ENCODE peak calls at places on chromosomes 12 and 14, in nine cellular contexts. P, G, U, X, L, C, O, S and F are unnamed samples. For H3K4me1, the result is how much of the 10 kb centered on the place peaks cover.

GRCh38 chr14:68856572-68856971 is 63.7 kb upstream of the ZFP36L1 start:
- DNase-seq in P (no peak), G (no peak), U (no peak), X (no peak), L (no peak), C (no peak), O (no peak), S (no peak), F (no peak)

GRCh38 chr14:93231129-93231979 is 24.3 kb downstream of the UBR7 start:
- DNase-seq in P (no peak), G (no peak), U (no peak), X (no peak), L (peak), C (no peak), O (no peak), S (no peak), F (peak)

GRCh38 chr12:116456683-116457082 is 102.5 kb upstream of the MAP1LC3B2 start:
- DNase-seq in P (no peak), G (no peak), U (no peak), X (no peak), L (no peak), C (no peak), O (peak), S (no peak), F (peak)

GRCh38 chr12:126858586-126858985 is 1408.4 kb upstream of the TMEM132C start:
- DNase-seq in P (no peak), G (no peak), U (no peak), X (no peak), L (no peak), C (no peak), O (no peak), S (no peak), F (no peak)

GRCh38 chr12:50984899-50985298 is 32.6 kb downstream of the HIGD1C start:
- DNase-seq in P (no peak), G (no peak), U (no peak), X (no peak), L (no peak), C (no peak), O (peak), S (no peak), F (no peak)

GRCh38 chr12:49552425-49552824 is 13.6 kb downstream of the KCNH3 start:
- DNase-seq in P (no peak), G (no peak), U (no peak), X (no peak), L (no peak), C (no peak), O (no peak), S (no peak), F (no peak)

GRCh38 chr12:123363743-123364531 is 710 bp downstream of the SBNO1 start:
- DNase-seq in P (peak), G (no peak), U (no peak), X (peak), L (peak), C (peak), O (no peak), S (peak), F (peak)

GRCh38 chr12:88934163-88934747 is 354.0 kb upstream of the KITLG start:
- DNase-seq in P (no peak), G (no peak), U (peak), X (no peak), L (no peak), C (no peak), O (no peak), S (no peak), F (no peak)

GRCh38 chr12:1047898-1048660 is 57.1 kb downstream of the ERC1 start:
- DNase-seq in P (no peak), G (no peak), U (no peak), X (no peak), L (no peak), C (no peak), O (no peak), S (no peak), F (no peak)

GRCh38 chr12:109650808-109651207 is 62.8 kb upstream of the FAM222A start:
- DNase-seq in P (no peak), G (no peak), U (no peak), X (no peak), L (no peak), C (no peak), O (no peak), S (no peak), F (no peak)

GRCh38 chr14:93975791-93976476 is 436 bp downstream of the ASB2 start:
- DNase-seq in P (no peak), G (no peak), U (no peak), X (no peak), L (no peak), C (no peak), O (no peak), S (no peak), F (no peak)

GRCh38 chr12:105024926-105025325 is 38.8 kb downstream of the NOPCHAP1 start:
- DNase-seq in P (no peak), G (no peak), U (no peak), X (no peak), L (no peak), C (no peak), O (peak), S (no peak), F (peak)

GRCh38 chr12:121248611-121249010 is 38.7 kb downstream of the P2RX4 start:
- DNase-seq in P (no peak), G (no peak), U (no peak), X (no peak), L (no peak), C (peak), O (no peak), S (no peak), F (no peak)

GRCh38 chr12:112018571-112019237 is 5.5 kb downstream of the ERP29 start:
- DNase-seq in P (no peak), G (no peak), U (no peak), X (no peak), L (no peak), C (no peak), O (peak), S (no peak), F (no peak)

GRCh38 chr12:27468241-27468640 is 21.7 kb downstream of the SMCO2 start:
- DNase-seq in P (no peak), G (no peak), U (no peak), X (no peak), L (no peak), C (no peak), O (no peak), S (no peak), F (no peak)

GRCh38 chr12:58204086-58204485 is 262.7 kb downstream of the ATP23 start:
- DNase-seq in P (no peak), G (no peak), U (no peak), X (no peak), L (no peak), C (no peak), O (peak), S (no peak), F (no peak)

GRCh38 chr12:58206876-58207275 is 265.5 kb downstream of the ATP23 start:
- DNase-seq in P (no peak), G (no peak), U (no peak), X (no peak), L (no peak), C (no peak), O (no peak), S (no peak), F (no peak)

DNA sequence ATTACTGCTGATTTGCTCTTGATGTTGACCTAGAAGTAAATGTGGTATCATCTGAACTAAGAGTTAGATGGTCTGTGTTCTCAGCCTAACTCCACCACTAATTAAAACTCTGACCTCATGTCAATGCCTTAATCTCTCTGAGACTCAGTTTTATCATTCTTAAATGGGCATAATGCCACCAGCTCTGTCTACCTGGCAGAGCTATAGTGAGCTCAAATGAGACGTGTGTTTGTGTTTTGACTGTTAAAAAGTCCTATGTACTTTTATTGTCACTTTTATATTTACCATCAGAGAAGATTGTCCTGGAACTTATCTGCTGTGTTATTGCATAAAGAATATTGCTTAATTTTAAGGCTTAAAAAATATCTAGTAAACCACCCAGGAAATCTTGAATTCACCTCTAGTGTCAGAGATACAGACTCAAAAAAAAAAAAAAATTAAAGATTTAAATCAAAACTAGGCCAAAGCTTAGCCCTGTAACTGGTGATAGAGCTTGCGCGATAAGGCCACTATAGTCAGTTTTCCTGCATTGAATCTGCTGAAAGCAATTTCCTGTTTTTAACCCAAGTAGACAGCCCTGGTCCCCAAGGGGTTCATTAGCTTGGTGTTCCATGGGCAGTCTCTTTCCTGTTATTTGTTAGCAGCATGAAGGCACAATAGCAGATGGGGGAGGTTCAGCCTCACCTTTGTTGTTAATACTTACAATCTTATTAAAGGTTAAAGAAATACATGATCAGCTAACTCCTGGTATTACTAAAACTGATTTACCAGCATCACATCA is 261.8 kb downstream of the ATP23 start:
- DNase-seq in P (no peak), G (no peak), U (no peak), X (no peak), L (no peak), C (no peak), O (no peak), S (no peak), F (peak)
- H3K27ac ChIP-seq in P (no peak), G (no peak), U (no peak), X (no peak), L (peak), C (no peak), O (no peak), S (no peak), F (no peak)

GRCh38 chr12:57615637-57616036 is 4.4 kb downstream of the ARHGEF25 start:
- DNase-seq in P (no peak), G (no peak), U (no peak), X (no peak), L (no peak), C (no peak), O (no peak), S (no peak), F (no peak)
- H3K4me1 ChIP-seq in P (under half), G (under half), U (under half), X (under half), L (under half), C (under half), O (under half), S (under half), F (under half)

GRCh38 chr12:14629832-14630688 is 62.4 kb upstream of the PLBD1 start:
- DNase-seq in P (peak), G (no peak), U (peak), X (peak), L (peak), C (peak), O (peak), S (peak), F (peak)
- H3K27ac ChIP-seq in P (no peak), G (no peak), U (no peak), X (no peak), L (no peak), C (peak), O (peak), S (no peak), F (no peak)

DNA sequence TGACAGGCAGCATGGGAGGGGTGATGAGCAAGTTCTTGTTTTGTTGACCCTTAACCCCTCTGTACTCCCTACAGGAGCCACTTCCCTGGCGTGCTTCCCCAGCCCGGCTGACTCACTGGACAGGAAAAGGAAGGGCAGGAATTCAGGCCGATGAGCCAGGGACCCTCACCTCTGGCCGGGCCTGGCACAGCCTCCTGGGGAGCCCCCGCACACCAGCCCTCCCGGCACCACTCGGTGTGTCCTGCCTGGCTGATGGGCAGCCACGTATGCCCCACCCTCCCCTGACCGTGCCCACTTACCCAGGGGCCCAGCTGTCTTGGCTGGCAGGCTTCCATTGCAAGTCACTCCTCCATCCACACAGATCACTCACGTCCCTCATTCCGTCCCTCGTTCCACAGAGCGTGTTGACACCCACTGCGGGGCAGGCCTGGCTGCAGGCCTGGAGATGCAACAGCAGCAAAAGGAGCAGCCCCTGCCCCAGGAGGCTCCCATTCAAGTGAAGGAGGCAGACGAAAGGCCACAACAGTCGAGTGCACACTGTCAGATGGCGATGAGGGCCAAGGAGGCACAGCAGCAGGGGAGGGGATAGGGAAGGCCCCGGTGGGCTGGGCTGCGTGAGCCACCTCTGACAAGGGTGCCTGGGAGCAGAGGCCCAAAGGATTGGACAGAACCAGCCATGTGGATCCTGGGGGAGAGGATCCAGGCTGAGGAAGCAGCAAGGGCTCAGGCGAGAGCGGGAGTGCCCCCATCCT is 19.7 kb upstream of the CD9 start:
- DNase-seq in P (no peak), G (no peak), U (peak), X (no peak), L (peak), C (no peak), O (peak), S (no peak), F (no peak)
- H3K4me1 ChIP-seq in P (under half), G (under half), U (under half), X (under half), L (under half), C (under half), O (under half), S (under half), F (under half)